ENCODE peak calls at places on chromosome X, in ten cellular contexts. One of them, this sample, is unnamed.

GRCh38 chrX:38028300-38028699 is 21.9 kb downstream of the SYTL5 start:
- DNase-seq in fibroblast of the aortic adventitia: no peak
- DNase-seq in activated naive CD8-positive, alpha-beta T cell treated with anti-CD3 and anti-CD28 coated beads, Interleukin-2, amount 50 U/mL, for 24 hours: no peak
- DNase-seq in A172: no peak
- DNase-seq in activated T-cell treated with anti-CD3 and anti-CD28 coated beads, Interleukin-2, amount 50 U/mL, for 48 hours: no peak
- DNase-seq in stimulated activated naive CD8-positive, alpha-beta T cell treated with anti-CD3 and anti-CD28 coated beads, Interleukin-15, amount 100 ng/mL, for 72 hours: no peak
- DNase-seq in right atrium auricular region: no peak
- DNase-seq in small intestine: no peak
- DNase-seq in EL: no peak
- DNase-seq in NCI-H510A treated with DMSO at 0.1 percent for 48 hours: no peak
- DNase-seq in this sample: no peak

GRCh38 chrX:69179380-69179911 is 14.2 kb upstream of the PJA1 start:
- DNase-seq in EL: no peak
- DNase-seq in fibroblast of the aortic adventitia: no peak
- DNase-seq in stimulated activated naive CD8-positive, alpha-beta T cell treated with anti-CD3 and anti-CD28 coated beads, Interleukin-15, amount 100 ng/mL, for 72 hours: no peak
- DNase-seq in activated naive CD8-positive, alpha-beta T cell treated with anti-CD3 and anti-CD28 coated beads, Interleukin-2, amount 50 U/mL, for 24 hours: no peak
- DNase-seq in A172: no peak
- DNase-seq in activated T-cell treated with anti-CD3 and anti-CD28 coated beads, Interleukin-2, amount 50 U/mL, for 48 hours: no peak
- DNase-seq in NCI-H510A treated with DMSO at 0.1 percent for 48 hours: peak; percentile 48
- DNase-seq in small intestine: no peak
- DNase-seq in right atrium auricular region: peak; percentile 26
- DNase-seq in this sample: no peak

GRCh38 chrX:14554132-14554715 is 24.9 kb downstream of the GLRA2 start:
- DNase-seq in right atrium auricular region: no peak
- DNase-seq in EL: no peak
- DNase-seq in stimulated activated naive CD8-positive, alpha-beta T cell treated with anti-CD3 and anti-CD28 coated beads, Interleukin-15, amount 100 ng/mL, for 72 hours: no peak
- DNase-seq in fibroblast of the aortic adventitia: no peak
- DNase-seq in activated naive CD8-positive, alpha-beta T cell treated with anti-CD3 and anti-CD28 coated beads, Interleukin-2, amount 50 U/mL, for 24 hours: no peak
- DNase-seq in small intestine: peak; percentile 0
- DNase-seq in activated T-cell treated with anti-CD3 and anti-CD28 coated beads, Interleukin-2, amount 50 U/mL, for 48 hours: no peak
- DNase-seq in A172: no peak
- DNase-seq in NCI-H510A treated with DMSO at 0.1 percent for 48 hours: no peak
- DNase-seq in this sample: no peak

GRCh38 chrX:23554304-23554703 is 113.0 kb upstream of the PRDX4 start:
- DNase-seq in fibroblast of the aortic adventitia: peak; percentile 71
- DNase-seq in EL: peak; percentile 10
- DNase-seq in activated naive CD8-positive, alpha-beta T cell treated with anti-CD3 and anti-CD28 coated beads, Interleukin-2, amount 50 U/mL, for 24 hours: no peak
- DNase-seq in A172: peak; percentile 48
- DNase-seq in activated T-cell treated with anti-CD3 and anti-CD28 coated beads, Interleukin-2, amount 50 U/mL, for 48 hours: no peak
- DNase-seq in NCI-H510A treated with DMSO at 0.1 percent for 48 hours: peak; percentile 19
- DNase-seq in right atrium auricular region: no peak
- DNase-seq in stimulated activated naive CD8-positive, alpha-beta T cell treated with anti-CD3 and anti-CD28 coated beads, Interleukin-15, amount 100 ng/mL, for 72 hours: no peak
- DNase-seq in small intestine: peak; percentile 26
- DNase-seq in this sample: no peak

GRCh38 chrX:25810202-25810601 is 327.9 kb upstream of the MAGEB18 start:
- DNase-seq in stimulated activated naive CD8-positive, alpha-beta T cell treated with anti-CD3 and anti-CD28 coated beads, Interleukin-15, amount 100 ng/mL, for 72 hours: no peak
- DNase-seq in NCI-H510A treated with DMSO at 0.1 percent for 48 hours: no peak
- DNase-seq in fibroblast of the aortic adventitia: peak; percentile 55
- DNase-seq in activated naive CD8-positive, alpha-beta T cell treated with anti-CD3 and anti-CD28 coated beads, Interleukin-2, amount 50 U/mL, for 24 hours: no peak
- DNase-seq in small intestine: no peak
- DNase-seq in activated T-cell treated with anti-CD3 and anti-CD28 coated beads, Interleukin-2, amount 50 U/mL, for 48 hours: no peak
- DNase-seq in A172: peak; percentile 89
- DNase-seq in EL: no peak
- DNase-seq in right atrium auricular region: no peak
- DNase-seq in this sample: no peak

GRCh38 chrX:18624599-18624998 is 47.3 kb downstream of the RS1 start:
- DNase-seq in right atrium auricular region: no peak
- DNase-seq in A172: no peak
- DNase-seq in NCI-H510A treated with DMSO at 0.1 percent for 48 hours: no peak
- DNase-seq in activated naive CD8-positive, alpha-beta T cell treated with anti-CD3 and anti-CD28 coated beads, Interleukin-2, amount 50 U/mL, for 24 hours: no peak
- DNase-seq in fibroblast of the aortic adventitia: no peak
- DNase-seq in EL: no peak
- DNase-seq in stimulated activated naive CD8-positive, alpha-beta T cell treated with anti-CD3 and anti-CD28 coated beads, Interleukin-15, amount 100 ng/mL, for 72 hours: no peak
- DNase-seq in activated T-cell treated with anti-CD3 and anti-CD28 coated beads, Interleukin-2, amount 50 U/mL, for 48 hours: no peak
- DNase-seq in small intestine: no peak
- DNase-seq in this sample: no peak

GRCh38 chrX:134460861-134461218 is 875 bp downstream of the HPRT1 start:
- DNase-seq in stimulated activated naive CD8-positive, alpha-beta T cell treated with anti-CD3 and anti-CD28 coated beads, Interleukin-15, amount 100 ng/mL, for 72 hours: no peak
- DNase-seq in fibroblast of the aortic adventitia: no peak
- DNase-seq in small intestine: peak; percentile 15
- DNase-seq in NCI-H510A treated with DMSO at 0.1 percent for 48 hours: peak; percentile 43
- DNase-seq in right atrium auricular region: no peak
- DNase-seq in EL: peak; percentile 25
- DNase-seq in A172: no peak
- DNase-seq in activated T-cell treated with anti-CD3 and anti-CD28 coated beads, Interleukin-2, amount 50 U/mL, for 48 hours: no peak
- DNase-seq in activated naive CD8-positive, alpha-beta T cell treated with anti-CD3 and anti-CD28 coated beads, Interleukin-2, amount 50 U/mL, for 24 hours: no peak
- DNase-seq in this sample: no peak

GRCh38 chrX:52140020-52140419 is 44.7 kb upstream of the MAGED4 start:
- DNase-seq in right atrium auricular region: no peak
- DNase-seq in stimulated activated naive CD8-positive, alpha-beta T cell treated with anti-CD3 and anti-CD28 coated beads, Interleukin-15, amount 100 ng/mL, for 72 hours: no peak
- DNase-seq in small intestine: no peak
- DNase-seq in A172: no peak
- DNase-seq in activated T-cell treated with anti-CD3 and anti-CD28 coated beads, Interleukin-2, amount 50 U/mL, for 48 hours: no peak
- DNase-seq in NCI-H510A treated with DMSO at 0.1 percent for 48 hours: no peak
- DNase-seq in EL: no peak
- DNase-seq in activated naive CD8-positive, alpha-beta T cell treated with anti-CD3 and anti-CD28 coated beads, Interleukin-2, amount 50 U/mL, for 24 hours: no peak
- DNase-seq in fibroblast of the aortic adventitia: no peak
- DNase-seq in this sample: no peak

GRCh38 chrX:20363003-20363674 is 96.4 kb upstream of the RPS6KA3 start:
- DNase-seq in small intestine: no peak
- DNase-seq in right atrium auricular region: no peak
- DNase-seq in A172: no peak
- DNase-seq in activated T-cell treated with anti-CD3 and anti-CD28 coated beads, Interleukin-2, amount 50 U/mL, for 48 hours: no peak
- DNase-seq in fibroblast of the aortic adventitia: peak; percentile 47
- DNase-seq in NCI-H510A treated with DMSO at 0.1 percent for 48 hours: no peak
- DNase-seq in stimulated activated naive CD8-positive, alpha-beta T cell treated with anti-CD3 and anti-CD28 coated beads, Interleukin-15, amount 100 ng/mL, for 72 hours: no peak
- DNase-seq in activated naive CD8-positive, alpha-beta T cell treated with anti-CD3 and anti-CD28 coated beads, Interleukin-2, amount 50 U/mL, for 24 hours: no peak
- DNase-seq in EL: no peak
- DNase-seq in this sample: peak; percentile 21

GRCh38 chrX:73977542-73978169 is 326.3 kb upstream of the ZCCHC13 start:
- DNase-seq in EL: no peak
- DNase-seq in small intestine: no peak
- DNase-seq in NCI-H510A treated with DMSO at 0.1 percent for 48 hours: no peak
- DNase-seq in stimulated activated naive CD8-positive, alpha-beta T cell treated with anti-CD3 and anti-CD28 coated beads, Interleukin-15, amount 100 ng/mL, for 72 hours: peak; percentile 19
- DNase-seq in activated T-cell treated with anti-CD3 and anti-CD28 coated beads, Interleukin-2, amount 50 U/mL, for 48 hours: no peak
- DNase-seq in activated naive CD8-positive, alpha-beta T cell treated with anti-CD3 and anti-CD28 coated beads, Interleukin-2, amount 50 U/mL, for 24 hours: no peak
- DNase-seq in A172: no peak
- DNase-seq in right atrium auricular region: no peak
- DNase-seq in fibroblast of the aortic adventitia: no peak
- DNase-seq in this sample: no peak

GRCh38 chrX:20382518-20383291 is 116.0 kb upstream of the RPS6KA3 start:
- DNase-seq in activated naive CD8-positive, alpha-beta T cell treated with anti-CD3 and anti-CD28 coated beads, Interleukin-2, amount 50 U/mL, for 24 hours: peak; percentile 5
- DNase-seq in small intestine: peak; percentile 86
- DNase-seq in fibroblast of the aortic adventitia: no peak
- DNase-seq in stimulated activated naive CD8-positive, alpha-beta T cell treated with anti-CD3 and anti-CD28 coated beads, Interleukin-15, amount 100 ng/mL, for 72 hours: peak; percentile 3
- DNase-seq in right atrium auricular region: no peak
- DNase-seq in NCI-H510A treated with DMSO at 0.1 percent for 48 hours: no peak
- DNase-seq in EL: peak; percentile 29
- DNase-seq in A172: peak; percentile 28
- DNase-seq in activated T-cell treated with anti-CD3 and anti-CD28 coated beads, Interleukin-2, amount 50 U/mL, for 48 hours: peak; percentile 57
- DNase-seq in this sample: no peak

GRCh38 chrX:43750248-43750676 is 94.2 kb downstream of the MAOA start:
- DNase-seq in A172: peak; percentile 69
- DNase-seq in fibroblast of the aortic adventitia: peak; percentile 59
- DNase-seq in EL: peak; percentile 49
- DNase-seq in NCI-H510A treated with DMSO at 0.1 percent for 48 hours: peak; percentile 68
- DNase-seq in stimulated activated naive CD8-positive, alpha-beta T cell treated with anti-CD3 and anti-CD28 coated beads, Interleukin-15, amount 100 ng/mL, for 72 hours: peak; percentile 9
- DNase-seq in right atrium auricular region: peak; percentile 69
- DNase-seq in activated T-cell treated with anti-CD3 and anti-CD28 coated beads, Interleukin-2, amount 50 U/mL, for 48 hours: peak; percentile 45
- DNase-seq in activated naive CD8-positive, alpha-beta T cell treated with anti-CD3 and anti-CD28 coated beads, Interleukin-2, amount 50 U/mL, for 24 hours: peak; percentile 4
- DNase-seq in small intestine: peak; percentile 84
- DNase-seq in this sample: peak; percentile 61

GRCh38 chrX:8731579-8732395 is at the start of gene ANOS1:
- DNase-seq in stimulated activated naive CD8-positive, alpha-beta T cell treated with anti-CD3 and anti-CD28 coated beads, Interleukin-15, amount 100 ng/mL, for 72 hours: no peak
- DNase-seq in small intestine: no peak
- DNase-seq in activated T-cell treated with anti-CD3 and anti-CD28 coated beads, Interleukin-2, amount 50 U/mL, for 48 hours: no peak
- DNase-seq in EL: peak; percentile 41
- DNase-seq in NCI-H510A treated with DMSO at 0.1 percent for 48 hours: peak; percentile 28
- DNase-seq in activated naive CD8-positive, alpha-beta T cell treated with anti-CD3 and anti-CD28 coated beads, Interleukin-2, amount 50 U/mL, for 24 hours: no peak
- DNase-seq in right atrium auricular region: no peak
- DNase-seq in fibroblast of the aortic adventitia: no peak
- DNase-seq in A172: peak; percentile 10
- DNase-seq in this sample: no peak

GRCh38 chrX:134315893-134316292 is 78.9 kb downstream of the CCDC160 start:
- DNase-seq in EL: no peak
- DNase-seq in stimulated activated naive CD8-positive, alpha-beta T cell treated with anti-CD3 and anti-CD28 coated beads, Interleukin-15, amount 100 ng/mL, for 72 hours: no peak
- DNase-seq in NCI-H510A treated with DMSO at 0.1 percent for 48 hours: no peak
- DNase-seq in small intestine: peak; percentile 37
- DNase-seq in A172: no peak
- DNase-seq in fibroblast of the aortic adventitia: peak; percentile 13
- DNase-seq in right atrium auricular region: no peak
- DNase-seq in activated T-cell treated with anti-CD3 and anti-CD28 coated beads, Interleukin-2, amount 50 U/mL, for 48 hours: no peak
- DNase-seq in activated naive CD8-positive, alpha-beta T cell treated with anti-CD3 and anti-CD28 coated beads, Interleukin-2, amount 50 U/mL, for 24 hours: no peak
- DNase-seq in this sample: peak; percentile 12

GRCh38 chrX:3748052-3748559 is 34.7 kb upstream of the PRKX start:
- DNase-seq in activated naive CD8-positive, alpha-beta T cell treated with anti-CD3 and anti-CD28 coated beads, Interleukin-2, amount 50 U/mL, for 24 hours: no peak
- DNase-seq in stimulated activated naive CD8-positive, alpha-beta T cell treated with anti-CD3 and anti-CD28 coated beads, Interleukin-15, amount 100 ng/mL, for 72 hours: no peak
- DNase-seq in EL: no peak
- DNase-seq in small intestine: no peak
- DNase-seq in right atrium auricular region: no peak
- DNase-seq in A172: no peak
- DNase-seq in fibroblast of the aortic adventitia: peak; percentile 2
- DNase-seq in NCI-H510A treated with DMSO at 0.1 percent for 48 hours: no peak
- DNase-seq in activated T-cell treated with anti-CD3 and anti-CD28 coated beads, Interleukin-2, amount 50 U/mL, for 48 hours: no peak
- DNase-seq in this sample: no peak

GRCh38 chrX:154600962-154601374 is 16.0 kb downstream of the CTAG1A start:
- DNase-seq in EL: peak; percentile 22
- DNase-seq in small intestine: no peak
- DNase-seq in NCI-H510A treated with DMSO at 0.1 percent for 48 hours: no peak
- DNase-seq in fibroblast of the aortic adventitia: no peak
- DNase-seq in A172: peak; percentile 89
- DNase-seq in right atrium auricular region: no peak
- DNase-seq in activated T-cell treated with anti-CD3 and anti-CD28 coated beads, Interleukin-2, amount 50 U/mL, for 48 hours: no peak
- DNase-seq in stimulated activated naive CD8-positive, alpha-beta T cell treated with anti-CD3 and anti-CD28 coated beads, Interleukin-15, amount 100 ng/mL, for 72 hours: no peak
- DNase-seq in activated naive CD8-positive, alpha-beta T cell treated with anti-CD3 and anti-CD28 coated beads, Interleukin-2, amount 50 U/mL, for 24 hours: no peak
- DNase-seq in this sample: no peak

GRCh38 chrX:105134273-105134672 is 86.2 kb downstream of the TEX13A start:
- DNase-seq in fibroblast of the aortic adventitia: no peak
- DNase-seq in EL: no peak
- DNase-seq in activated T-cell treated with anti-CD3 and anti-CD28 coated beads, Interleukin-2, amount 50 U/mL, for 48 hours: no peak
- DNase-seq in right atrium auricular region: no peak
- DNase-seq in small intestine: no peak
- DNase-seq in stimulated activated naive CD8-positive, alpha-beta T cell treated with anti-CD3 and anti-CD28 coated beads, Interleukin-15, amount 100 ng/mL, for 72 hours: no peak
- DNase-seq in activated naive CD8-positive, alpha-beta T cell treated with anti-CD3 and anti-CD28 coated beads, Interleukin-2, amount 50 U/mL, for 24 hours: no peak
- DNase-seq in NCI-H510A treated with DMSO at 0.1 percent for 48 hours: no peak
- DNase-seq in A172: no peak
- DNase-seq in this sample: no peak

GRCh38 chrX:145609951-145610511 is 207.6 kb upstream of the SLITRK2 start:
- DNase-seq in right atrium auricular region: no peak
- DNase-seq in small intestine: no peak
- DNase-seq in fibroblast of the aortic adventitia: peak; percentile 7
- DNase-seq in EL: no peak
- DNase-seq in stimulated activated naive CD8-positive, alpha-beta T cell treated with anti-CD3 and anti-CD28 coated beads, Interleukin-15, amount 100 ng/mL, for 72 hours: no peak
- DNase-seq in activated T-cell treated with anti-CD3 and anti-CD28 coated beads, Interleukin-2, amount 50 U/mL, for 48 hours: no peak
- DNase-seq in NCI-H510A treated with DMSO at 0.1 percent for 48 hours: no peak
- DNase-seq in A172: peak; percentile 93
- DNase-seq in activated naive CD8-positive, alpha-beta T cell treated with anti-CD3 and anti-CD28 coated beads, Interleukin-2, amount 50 U/mL, for 24 hours: no peak
- DNase-seq in this sample: no peak

GRCh38 chrX:119640621-119641020 is 34.4 kb upstream of the NKRF start:
- DNase-seq in NCI-H510A treated with DMSO at 0.1 percent for 48 hours: no peak
- DNase-seq in small intestine: no peak
- DNase-seq in fibroblast of the aortic adventitia: no peak
- DNase-seq in right atrium auricular region: no peak
- DNase-seq in activated T-cell treated with anti-CD3 and anti-CD28 coated beads, Interleukin-2, amount 50 U/mL, for 48 hours: no peak
- DNase-seq in EL: no peak
- DNase-seq in A172: no peak
- DNase-seq in activated naive CD8-positive, alpha-beta T cell treated with anti-CD3 and anti-CD28 coated beads, Interleukin-2, amount 50 U/mL, for 24 hours: no peak
- DNase-seq in stimulated activated naive CD8-positive, alpha-beta T cell treated with anti-CD3 and anti-CD28 coated beads, Interleukin-15, amount 100 ng/mL, for 72 hours: no peak
- DNase-seq in this sample: no peak

GRCh38 chrX:137195991-137196390 is 162.2 kb upstream of the GPR101 start:
- DNase-seq in right atrium auricular region: no peak
- DNase-seq in NCI-H510A treated with DMSO at 0.1 percent for 48 hours: no peak
- DNase-seq in EL: peak; percentile 3
- DNase-seq in activated naive CD8-positive, alpha-beta T cell treated with anti-CD3 and anti-CD28 coated beads, Interleukin-2, amount 50 U/mL, for 24 hours: no peak
- DNase-seq in fibroblast of the aortic adventitia: peak; percentile 14
- DNase-seq in activated T-cell treated with anti-CD3 and anti-CD28 coated beads, Interleukin-2, amount 50 U/mL, for 48 hours: no peak
- DNase-seq in small intestine: no peak
- DNase-seq in A172: peak; percentile 0
- DNase-seq in stimulated activated naive CD8-positive, alpha-beta T cell treated with anti-CD3 and anti-CD28 coated beads, Interleukin-15, amount 100 ng/mL, for 72 hours: no peak
- DNase-seq in this sample: no peak

GRCh38 chrX:68146054-68146453 is 287.2 kb downstream of the OPHN1 start:
- DNase-seq in activated naive CD8-positive, alpha-beta T cell treated with anti-CD3 and anti-CD28 coated beads, Interleukin-2, amount 50 U/mL, for 24 hours: no peak
- DNase-seq in EL: peak; percentile 39
- DNase-seq in fibroblast of the aortic adventitia: peak; percentile 65
- DNase-seq in right atrium auricular region: no peak
- DNase-seq in stimulated activated naive CD8-positive, alpha-beta T cell treated with anti-CD3 and anti-CD28 coated beads, Interleukin-15, amount 100 ng/mL, for 72 hours: no peak
- DNase-seq in A172: peak; percentile 33
- DNase-seq in NCI-H510A treated with DMSO at 0.1 percent for 48 hours: peak; percentile 11
- DNase-seq in activated T-cell treated with anti-CD3 and anti-CD28 coated beads, Interleukin-2, amount 50 U/mL, for 48 hours: no peak
- DNase-seq in small intestine: peak; percentile 11
- DNase-seq in this sample: no peak

GRCh38 chrX:101677028-101677427 is 17.4 kb upstream of the ARMCX2 start:
- DNase-seq in right atrium auricular region: no peak
- DNase-seq in A172: no peak
- DNase-seq in fibroblast of the aortic adventitia: no peak
- DNase-seq in stimulated activated naive CD8-positive, alpha-beta T cell treated with anti-CD3 and anti-CD28 coated beads, Interleukin-15, amount 100 ng/mL, for 72 hours: no peak
- DNase-seq in activated naive CD8-positive, alpha-beta T cell treated with anti-CD3 and anti-CD28 coated beads, Interleukin-2, amount 50 U/mL, for 24 hours: no peak
- DNase-seq in NCI-H510A treated with DMSO at 0.1 percent for 48 hours: no peak
- DNase-seq in activated T-cell treated with anti-CD3 and anti-CD28 coated beads, Interleukin-2, amount 50 U/mL, for 48 hours: no peak
- DNase-seq in small intestine: no peak
- DNase-seq in EL: no peak
- DNase-seq in this sample: no peak

GRCh38 chrX:64204701-64205440 is 637 bp downstream of the AMER1 start:
- DNase-seq in activated T-cell treated with anti-CD3 and anti-CD28 coated beads, Interleukin-2, amount 50 U/mL, for 48 hours: peak; percentile 48
- DNase-seq in fibroblast of the aortic adventitia: peak; percentile 24
- DNase-seq in EL: peak; percentile 36
- DNase-seq in right atrium auricular region: no peak
- DNase-seq in NCI-H510A treated with DMSO at 0.1 percent for 48 hours: peak; percentile 27
- DNase-seq in A172: peak; percentile 12
- DNase-seq in activated naive CD8-positive, alpha-beta T cell treated with anti-CD3 and anti-CD28 coated beads, Interleukin-2, amount 50 U/mL, for 24 hours: peak; percentile 12
- DNase-seq in stimulated activated naive CD8-positive, alpha-beta T cell treated with anti-CD3 and anti-CD28 coated beads, Interleukin-15, amount 100 ng/mL, for 72 hours: peak; percentile 8
- DNase-seq in small intestine: peak; percentile 18
- DNase-seq in this sample: no peak

GRCh38 chrX:155218777-155219176 is 2.5 kb downstream of the VBP1 start:
- DNase-seq in activated T-cell treated with anti-CD3 and anti-CD28 coated beads, Interleukin-2, amount 50 U/mL, for 48 hours: no peak
- DNase-seq in fibroblast of the aortic adventitia: no peak
- DNase-seq in small intestine: no peak
- DNase-seq in NCI-H510A treated with DMSO at 0.1 percent for 48 hours: no peak
- DNase-seq in right atrium auricular region: no peak
- DNase-seq in stimulated activated naive CD8-positive, alpha-beta T cell treated with anti-CD3 and anti-CD28 coated beads, Interleukin-15, amount 100 ng/mL, for 72 hours: no peak
- DNase-seq in EL: no peak
- DNase-seq in activated naive CD8-positive, alpha-beta T cell treated with anti-CD3 and anti-CD28 coated beads, Interleukin-2, amount 50 U/mL, for 24 hours: no peak
- DNase-seq in A172: no peak
- DNase-seq in this sample: no peak

GRCh38 chrX:133654801-133655200 is 239.5 kb upstream of the GPC4 start:
- DNase-seq in activated T-cell treated with anti-CD3 and anti-CD28 coated beads, Interleukin-2, amount 50 U/mL, for 48 hours: no peak
- DNase-seq in stimulated activated naive CD8-positive, alpha-beta T cell treated with anti-CD3 and anti-CD28 coated beads, Interleukin-15, amount 100 ng/mL, for 72 hours: no peak
- DNase-seq in A172: no peak
- DNase-seq in EL: no peak
- DNase-seq in right atrium auricular region: no peak
- DNase-seq in fibroblast of the aortic adventitia: peak; percentile 38
- DNase-seq in NCI-H510A treated with DMSO at 0.1 percent for 48 hours: no peak
- DNase-seq in activated naive CD8-positive, alpha-beta T cell treated with anti-CD3 and anti-CD28 coated beads, Interleukin-2, amount 50 U/mL, for 24 hours: no peak
- DNase-seq in small intestine: no peak
- DNase-seq in this sample: no peak

This sample was measured in transverse colon.